ENCODE peak calls at places on chromosome 17, in eight cellular contexts. R is upper lobe of right lung, M is cardiac fibroblast, Z is body of pancreas, A is WTC11, U is endodermal cell, K is fibroblast of mammary gland, X is fibroblast of lung. O is an unnamed sample.

GRCh38 chr17:53032861-53033271 is 789.9 kb upstream of the KIF2B start:
- DNase-seq in Z (peak), M (peak), R (no peak), A (peak), U (peak), X (peak), K (peak), O (no peak)

GRCh38 chr17:21271767-21272166 is 12.7 kb upstream of the MAP2K3 start:
- DNase-seq in K (no peak), U (no peak), A (no peak), Z (no peak), R (no peak), X (no peak), M (no peak), O (no peak)

GRCh38 chr17:62807812-62808575 is at the start of gene MARCHF10:
- DNase-seq in X (no peak), K (no peak), U (peak), M (no peak), Z (peak), A (peak), R (peak), O (no peak)

GRCh38 chr17:29155966-29156338 is 24.2 kb downstream of the MYO18A start:
- DNase-seq in M (no peak), K (no peak), R (no peak), U (peak), Z (peak), A (peak), X (peak), O (no peak)

GRCh38 chr17:50423553-50424159 is 2.4 kb upstream of the ACSF2 start:
- DNase-seq in X (peak), U (no peak), Z (peak), R (no peak), K (peak), M (peak), A (no peak), O (no peak)

GRCh38 chr17:42675984-42676423 is 790 bp downstream of the PLEKHH3 start:
- DNase-seq in A (peak), X (peak), M (peak), K (peak), U (no peak), Z (peak), R (peak), O (no peak)

GRCh38 chr17:60525347-60525623 is 757 bp downstream of the APPBP2 start:
- DNase-seq in U (no peak), R (no peak), Z (peak), M (no peak), A (no peak), X (peak), K (peak), O (no peak)

GRCh38 chr17:6862822-6863221 is 31.3 kb upstream of the TEKT1 start:
- DNase-seq in U (no peak), R (no peak), K (no peak), A (no peak), X (no peak), Z (no peak), M (no peak), O (no peak)

GRCh38 chr17:77609553-77610517 is 348.7 kb upstream of the TNRC6C start:
- DNase-seq in K (peak), R (peak), U (no peak), A (no peak), M (no peak), Z (peak), X (peak), O (no peak)

GRCh38 chr17:50469005-50469605 is 425 bp upstream of the CHAD start:
- DNase-seq in U (peak), K (no peak), A (peak), M (no peak), X (no peak), Z (no peak), R (no peak), O (no peak)

GRCh38 chr17:79919164-79919585 is 79.9 kb upstream of the CBX4 start:
- DNase-seq in R (peak), A (no peak), M (no peak), X (no peak), U (peak), K (no peak), Z (peak), O (peak)

GRCh38 chr17:82592751-82593589 is 55.3 kb downstream of the WDR45B start:
- DNase-seq in Z (peak), A (peak), K (peak), R (peak), X (peak), M (peak), U (peak), O (peak)

GRCh38 chr17:76940738-76941350 is 72.6 kb downstream of the MGAT5B start:
- DNase-seq in X (no peak), M (no peak), K (no peak), A (peak), U (peak), Z (no peak), R (no peak), O (no peak)

GRCh38 chr17:39872700-39873099 is 4.7 kb downstream of the ZPBP2 start:
- DNase-seq in R (no peak), Z (no peak), M (peak), A (no peak), U (no peak), X (peak), K (peak), O (no peak)

GRCh38 chr17:2624292-2624731 is 30.9 kb downstream of the PAFAH1B1 start:
- DNase-seq in U (peak), X (no peak), R (no peak), K (no peak), A (no peak), M (no peak), Z (peak), O (no peak)

GRCh38 chr17:39527220-39527813 is 66.0 kb downstream of the CDK12 start:
- DNase-seq in Z (peak), M (peak), X (peak), U (peak), A (no peak), K (peak), R (no peak), O (no peak)

GRCh38 chr17:79621151-79621940 is 10.5 kb upstream of the RBFOX3 start:
- DNase-seq in R (peak), Z (no peak), K (no peak), A (peak), M (no peak), U (peak), X (no peak), O (no peak)

GRCh38 chr17:5868916-5869475 is 201.2 kb upstream of the WSCD1 start:
- DNase-seq in K (no peak), Z (no peak), X (no peak), U (no peak), A (no peak), M (no peak), R (no peak), O (no peak)

GRCh38 chr17:37708616-37709212 is 36.1 kb downstream of the HNF1B start:
- DNase-seq in A (no peak), X (no peak), M (no peak), R (no peak), K (peak), Z (peak), U (peak), O (no peak)

GRCh38 chr17:47700471-47701449 is 6.8 kb downstream of the TBKBP1 start:
- DNase-seq in A (no peak), U (no peak), M (no peak), Z (no peak), R (peak), K (no peak), X (no peak), O (no peak)

GRCh38 chr17:65531508-65532431 is 29.7 kb downstream of the AXIN2 start:
- DNase-seq in K (peak), R (peak), X (peak), U (peak), M (peak), A (peak), Z (peak), O (peak)

GRCh38 chr17:4764612-4765011 is 7.1 kb upstream of the TM4SF5 start:
- DNase-seq in Z (no peak), M (no peak), K (no peak), A (no peak), R (no peak), X (no peak), U (no peak), O (no peak)

GRCh38 chr17:82939213-82940030 is 99.6 kb upstream of the ZNF750 start:
- DNase-seq in A (peak), X (no peak), K (no peak), R (peak), U (no peak), M (no peak), Z (no peak), O (no peak)

GRCh38 chr17:81487487-81488275 is 24.9 kb downstream of the ACTG1 start:
- DNase-seq in A (peak), K (peak), U (peak), M (peak), R (peak), Z (peak), X (peak), O (no peak)

GRCh38 chr17:6495450-6496115 is 51.3 kb downstream of the PIMREG start:
- DNase-seq in U (peak), Z (no peak), A (no peak), M (no peak), X (no peak), K (no peak), R (peak), O (no peak)

GRCh38 chr17:29674270-29674669 is 51.6 kb upstream of the CORO6 start:
- DNase-seq in X (no peak), R (no peak), M (no peak), K (no peak), U (no peak), A (no peak), Z (no peak), O (no peak)

GRCh38 chr17:69012895-69013805 is 47.6 kb downstream of the ABCA9 start:
- DNase-seq in U (no peak), A (no peak), M (peak), K (peak), Z (no peak), X (peak), R (no peak), O (no peak)

GRCh38 chr17:74442670-74443515 is 11.0 kb downstream of the GPRC5C start:
- DNase-seq in A (peak), R (peak), X (peak), K (peak), Z (peak), U (peak), M (peak), O (no peak)

GRCh38 chr17:67520282-67520906 is 143.3 kb downstream of the PITPNC1 start:
- DNase-seq in K (peak), X (peak), U (peak), Z (peak), M (no peak), A (no peak), R (no peak), O (peak)

GRCh38 chr17:65078441-65079160 is 22.1 kb upstream of the GNA13 start:
- DNase-seq in R (no peak), X (peak), K (peak), A (no peak), M (peak), U (no peak), Z (no peak), O (no peak)

GRCh38 chr17:64331946-64332493 is 58.6 kb downstream of the PECAM1 start:
- DNase-seq in R (peak), A (no peak), U (no peak), Z (peak), X (peak), K (peak), M (peak), O (no peak)

GRCh38 chr17:78589031-78589675 is 12.0 kb upstream of the DNAH17 start:
- DNase-seq in X (no peak), U (no peak), R (no peak), K (no peak), Z (no peak), A (no peak), M (no peak), O (no peak)

GRCh38 chr17:34797724-34798123 is 163.5 kb downstream of the CCT6B start:
- DNase-seq in M (peak), K (peak), U (peak), X (peak), Z (no peak), A (peak), R (no peak), O (no peak)

GRCh38 chr17:43839670-43840101 is 6.7 kb upstream of the MPP3 start:
- DNase-seq in Z (peak), U (no peak), M (no peak), K (no peak), X (no peak), R (peak), A (no peak), O (no peak)

GRCh38 chr17:46097497-46097896 is 95.7 kb downstream of the KANSL1 start:
- DNase-seq in Z (no peak), U (no peak), K (peak), R (no peak), M (peak), A (no peak), X (peak), O (no peak)

GRCh38 chr17:21283482-21284318 is 811 bp upstream of the MAP2K3 start:
- DNase-seq in X (peak), K (peak), Z (peak), U (no peak), M (peak), A (peak), R (no peak), O (no peak)

GRCh38 chr17:72121164-72122001 is 563 bp downstream of the SOX9 start:
- DNase-seq in R (peak), U (peak), Z (peak), K (peak), M (peak), A (peak), X (peak), O (no peak)

GRCh38 chr17:30586818-30587595 is 109.8 kb downstream of the GOSR1 start:
- DNase-seq in U (no peak), X (peak), A (no peak), M (peak), Z (no peak), R (no peak), K (peak), O (no peak)

GRCh38 chr17:61574542-61575351 is 16.3 kb downstream of the NACA2 start:
- DNase-seq in X (peak), A (peak), M (peak), Z (peak), K (peak), U (peak), R (no peak), O (no peak)
- TF ChIP-seq CTCF in X (peak), A (no peak), M (peak), Z (no peak), K (peak), U (peak), R (no peak), O (peak)

DNA sequence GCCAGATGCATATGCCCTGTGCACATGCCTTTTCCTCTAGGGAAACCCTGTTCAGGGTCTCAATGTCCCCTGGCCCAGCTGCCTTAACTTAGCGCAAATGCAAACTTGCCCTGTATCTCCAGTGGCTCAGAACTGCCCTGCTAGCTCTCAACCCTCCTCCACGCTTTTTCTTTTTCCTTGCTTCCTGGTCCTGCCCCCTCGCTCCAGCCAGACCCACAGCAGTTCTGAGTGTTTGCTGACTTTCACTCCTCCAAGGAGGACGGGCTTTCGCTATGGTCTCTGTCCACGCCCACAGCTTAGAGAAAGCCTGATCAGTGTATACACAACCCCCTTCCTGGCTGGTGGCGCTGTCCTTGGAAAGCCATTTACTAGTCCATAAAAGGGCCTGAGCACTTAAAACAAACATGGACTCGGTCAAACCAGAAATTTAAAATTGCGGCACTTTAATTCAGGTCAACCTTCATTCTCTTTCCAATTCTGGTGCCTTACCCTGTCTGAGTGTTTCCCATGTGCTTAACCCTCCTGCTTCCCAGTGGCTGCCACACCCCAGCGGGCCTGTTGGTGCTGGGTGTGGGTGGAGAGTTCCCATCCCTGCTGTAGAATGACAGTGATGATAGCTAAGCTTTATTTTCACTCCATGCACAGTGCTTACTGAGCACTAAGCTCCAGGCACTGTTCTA is 15.6 kb upstream of the TMEM98 start:
- DNase-seq in K (peak), U (peak), X (peak), M (peak), Z (peak), R (peak), A (peak), O (peak)
- TF ChIP-seq CTCF in K (peak), U (peak), X (peak), M (peak), Z (peak), R (peak), A (no peak), O (peak)

DNA sequence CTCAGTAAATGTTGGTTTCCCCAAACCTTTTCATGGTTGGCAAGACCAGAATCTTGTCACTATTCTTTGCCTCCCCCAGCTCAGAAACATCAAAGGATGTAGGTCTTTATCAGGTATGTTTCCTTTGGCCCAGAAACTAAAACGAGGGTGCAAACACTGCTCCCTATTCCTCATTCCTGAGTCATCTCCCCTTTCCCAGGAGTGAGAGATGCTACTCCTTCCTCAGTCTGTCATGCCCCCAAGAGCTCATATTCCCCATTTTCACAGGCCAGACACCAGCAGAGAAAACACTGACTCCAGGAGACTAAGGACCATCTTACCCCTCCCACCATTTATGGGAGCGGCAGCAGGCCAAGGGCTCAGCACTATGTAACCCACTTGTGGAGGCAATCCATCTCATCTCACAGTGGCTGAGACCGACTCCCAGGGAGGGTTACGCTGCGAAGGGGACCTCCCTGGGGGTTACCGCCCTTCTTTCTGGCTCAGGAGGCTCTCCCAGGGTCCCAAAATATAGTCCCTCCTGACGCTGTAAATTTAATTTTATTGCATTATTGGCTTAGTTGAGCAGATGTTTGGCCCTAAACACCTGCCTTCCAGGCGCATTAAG is 1.5 kb downstream of the GEMIN4 start:
- DNase-seq in R (no peak), A (no peak), X (no peak), U (no peak), Z (no peak), K (peak), M (no peak), O (no peak)
- TF ChIP-seq CTCF in R (no peak), A (no peak), X (no peak), U (no peak), Z (no peak), K (no peak), M (no peak), O (no peak)

GRCh38 chr17:17758443-17758842 is 77.2 kb downstream of the RAI1 start:
- DNase-seq in X (no peak), A (no peak), U (no peak), Z (peak), R (no peak), M (no peak), K (no peak), O (no peak)

GRCh38 chr17:17757944-17758343 is 76.7 kb downstream of the RAI1 start:
- DNase-seq in X (no peak), U (no peak), M (no peak), A (no peak), K (no peak), R (no peak), Z (no peak), O (no peak)

GRCh38 chr17:17760872-17761550 is 75.8 kb downstream of the SREBF1 start:
- DNase-seq in R (no peak), K (no peak), U (no peak), M (no peak), X (no peak), A (no peak), Z (no peak), O (no peak)

GRCh38 chr17:17757391-17757791 is 76.1 kb downstream of the RAI1 start:
- DNase-seq in X (no peak), U (no peak), M (no peak), R (no peak), Z (no peak), K (no peak), A (no peak), O (no peak)

DNA sequence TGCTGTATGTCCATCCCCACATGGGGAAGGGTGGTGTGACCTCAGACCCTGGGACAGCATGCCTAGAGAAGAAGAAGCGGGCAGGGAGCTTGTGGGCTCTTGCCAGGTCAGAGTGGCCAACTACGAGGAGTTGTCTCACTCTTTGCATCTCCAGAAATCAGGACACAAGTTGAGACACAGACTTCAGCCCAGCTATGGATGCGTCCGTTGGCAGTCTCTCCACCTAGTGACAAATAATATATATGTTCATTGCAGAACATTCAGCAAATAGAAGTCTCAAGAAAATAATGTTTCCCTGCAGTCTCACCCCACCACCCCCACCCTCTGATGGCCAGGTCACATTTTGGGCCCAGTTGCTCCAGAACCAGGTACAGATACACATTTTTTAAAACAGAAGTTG is 77.6 kb downstream of the SREBF1 start:
- DNase-seq in A (no peak), R (no peak), X (no peak), U (no peak), K (no peak), M (no peak), Z (no peak), O (no peak)
- TF ChIP-seq CTCF in A (no peak), R (no peak), X (no peak), U (no peak), K (no peak), M (no peak), Z (no peak), O (no peak)

O was measured in AG09319.